ENCODE peak calls at places on chromosomes 16 and 17, in seven cellular contexts. J, H, V, I, K, S and T are unnamed samples.

GRCh38 chr16:63326736-63327339 is 1290.6 kb upstream of the CDH8 start:
- DNase-seq in J (no peak), H (no peak), V (no peak), I (no peak), K (no peak), S (no peak), T (no peak)

GRCh38 chr17:42112552-42113176 is at the start of gene DHX58:
- DNase-seq in J (no peak), H (peak), V (peak), I (peak), K (peak), S (peak), T (peak)

GRCh38 chr16:27444015-27444414 is 42.0 kb downstream of the IL21R start:
- DNase-seq in J (no peak), H (no peak), V (no peak), I (peak), K (no peak), S (no peak), T (peak)

GRCh38 chr17:58991718-58992331 is 114.9 kb downstream of the TRIM37 start:
- DNase-seq in J (no peak), H (no peak), V (no peak), I (peak), K (peak), S (no peak), T (no peak)

GRCh38 chr16:56910654-56911539 is 21.0 kb upstream of the HERPUD1 start:
- DNase-seq in J (no peak), H (no peak), V (peak), I (no peak), K (no peak), S (no peak), T (no peak)

GRCh38 chr16:50193594-50193993 is 40.5 kb downstream of the TENT4B start:
- DNase-seq in J (no peak), H (no peak), V (no peak), I (peak), K (no peak), S (no peak), T (no peak)

GRCh38 chr17:45677770-45678169 is 106.3 kb upstream of the CRHR1 start:
- DNase-seq in J (no peak), H (no peak), V (no peak), I (peak), K (no peak), S (no peak), T (no peak)

GRCh38 chr17:43906951-43907424 is 348 bp downstream of the MPP2 start:
- DNase-seq in J (no peak), H (no peak), V (peak), I (no peak), K (no peak), S (no peak), T (no peak)

GRCh38 chr16:4288148-4288921 is 15.5 kb upstream of the TFAP4 start:
- DNase-seq in J (peak), H (peak), V (peak), I (peak), K (peak), S (peak), T (peak)

GRCh38 chr17:7241047-7241733 is 1.1 kb downstream of the GABARAP start:
- DNase-seq in J (no peak), H (no peak), V (no peak), I (no peak), K (no peak), S (no peak), T (no peak)

GRCh38 chr16:68255712-68256111 is 8.6 kb upstream of the SLC7A6 start:
- DNase-seq in J (no peak), H (no peak), V (no peak), I (no peak), K (no peak), S (no peak), T (no peak)

GRCh38 chr17:3474212-3474611 is 1.6 kb upstream of the ASPA start:
- DNase-seq in J (no peak), H (no peak), V (peak), I (peak), K (no peak), S (no peak), T (no peak)

GRCh38 chr17:56447166-56447565 is 146.3 kb upstream of the NOG start:
- DNase-seq in J (no peak), H (no peak), V (no peak), I (no peak), K (no peak), S (no peak), T (no peak)

GRCh38 chr17:68581863-68582645 is 19.1 kb downstream of the FAM20A start:
- DNase-seq in J (no peak), H (no peak), V (no peak), I (no peak), K (no peak), S (no peak), T (no peak)

GRCh38 chr16:57345666-57346204 is 12.8 kb upstream of the CCL22 start:
- DNase-seq in J (no peak), H (no peak), V (no peak), I (no peak), K (no peak), S (no peak), T (no peak)

GRCh38 chr17:79192503-79193500 is 118.2 kb downstream of the ENGASE start:
- DNase-seq in J (no peak), H (no peak), V (no peak), I (peak), K (peak), S (no peak), T (no peak)

GRCh38 chr16:3767333-3767977 is 50.1 kb upstream of the TRAP1 start:
- DNase-seq in J (no peak), H (no peak), V (no peak), I (no peak), K (no peak), S (no peak), T (no peak)

GRCh38 chr16:49575352-49576172 is 202.0 kb downstream of the C16orf78 start:
- DNase-seq in J (no peak), H (no peak), V (peak), I (no peak), K (peak), S (no peak), T (no peak)

GRCh38 chr16:28211758-28212531 is at the start of gene XPO6:
- DNase-seq in J (peak), H (peak), V (peak), I (peak), K (peak), S (peak), T (peak)

GRCh38 chr17:71111945-71112344 is 942.6 kb downstream of the KCNJ2 start:
- DNase-seq in J (no peak), H (no peak), V (no peak), I (no peak), K (no peak), S (no peak), T (no peak)

GRCh38 chr16:53756329-53756996 is 52.5 kb downstream of the FTO start:
- DNase-seq in J (no peak), H (no peak), V (peak), I (peak), K (no peak), S (no peak), T (no peak)

GRCh38 chr17:33292184-33292980 is 713 bp downstream of the ASIC2 start:
- DNase-seq in J (no peak), H (no peak), V (no peak), I (peak), K (peak), S (no peak), T (no peak)

GRCh38 chr17:79652999-79653643 is 42.3 kb upstream of the RBFOX3 start:
- DNase-seq in J (no peak), H (no peak), V (no peak), I (no peak), K (no peak), S (no peak), T (no peak)

GRCh38 chr16:72120026-72120425 is 26.4 kb downstream of the DHX38 start:
- DNase-seq in J (no peak), H (no peak), V (no peak), I (no peak), K (no peak), S (no peak), T (no peak)

GRCh38 chr16:53821957-53822625 is 118.1 kb downstream of the FTO start:
- DNase-seq in J (no peak), H (no peak), V (no peak), I (peak), K (no peak), S (no peak), T (no peak)

GRCh38 chr17:40664582-40665333 is at the start of gene KRT222:
- DNase-seq in J (no peak), H (no peak), V (peak), I (peak), K (no peak), S (no peak), T (no peak)

GRCh38 chr16:11497329-11497805 is 89.4 kb downstream of the LITAF start:
- DNase-seq in J (peak), H (no peak), V (peak), I (peak), K (no peak), S (no peak), T (no peak)

GRCh38 chr17:64115043-64115698 is 14.8 kb downstream of the ERN1 start:
- DNase-seq in J (no peak), H (no peak), V (no peak), I (no peak), K (no peak), S (no peak), T (no peak)

GRCh38 chr16:77499373-77500285 is 64.8 kb upstream of the ADAMTS18 start:
- DNase-seq in J (no peak), H (no peak), V (no peak), I (peak), K (no peak), S (no peak), T (no peak)

GRCh38 chr17:59149051-59149450 is 5.9 kb downstream of the SKA2 start:
- DNase-seq in J (no peak), H (no peak), V (no peak), I (no peak), K (no peak), S (no peak), T (no peak)